ENCODE peak calls at places on chromosomes 5 and 9, in eight cellular contexts. A is spleen, F is pancreas, S is cardiac muscle cell, H is psoas muscle, G is prostate gland, X is transverse colon, M is coronary artery. E is an unnamed sample.

GRCh38 chr5:82396871-82397514 is 118.8 kb upstream of the RPS23 start:
- DNase-seq in G (peak; percentile 16), M (peak; percentile 95), H (peak; percentile 77), A (no peak), F (peak; percentile 39), X (peak; percentile 47), S (peak; percentile 39), E (peak; percentile 52)

GRCh38 chr5:87899109-87900100 is 369.2 kb downstream of the TMEM161B start:
- DNase-seq in F (no peak), A (no peak), S (no peak), X (no peak), H (peak; percentile 19), M (no peak), G (no peak), E (peak; percentile 48)

GRCh38 chr9:104882574-104882973 is 45.4 kb downstream of the ABCA1 start:
- DNase-seq in F (no peak), G (no peak), S (no peak), X (no peak), H (no peak), A (no peak), M (no peak), E (no peak)

GRCh38 chr9:1294641-1295040 is 244.5 kb downstream of the DMRT2 start:
- DNase-seq in H (no peak), G (no peak), X (no peak), M (no peak), S (no peak), F (no peak), A (no peak), E (no peak)

GRCh38 chr5:154220625-154221024 is 30.1 kb downstream of the GALNT10 start:
- DNase-seq in F (no peak), G (no peak), A (no peak), H (no peak), S (no peak), X (no peak), M (peak; percentile 68), E (no peak)

GRCh38 chr9:31355965-31356364 is 1028.5 kb upstream of the ACO1 start:
- DNase-seq in M (no peak), S (no peak), H (no peak), X (no peak), A (no peak), F (no peak), G (no peak), E (no peak)

GRCh38 chr5:177446184-177447065 is at the start of gene PRR7:
- DNase-seq in M (no peak), F (peak; percentile 62), A (peak; percentile 94), X (peak; percentile 67), G (peak; percentile 51), H (peak; percentile 63), S (peak; percentile 78), E (peak; percentile 85)

GRCh38 chr5:68953151-68953884 is 140.5 kb upstream of the SLC30A5 start:
- DNase-seq in H (no peak), A (no peak), F (no peak), G (no peak), M (no peak), X (no peak), S (no peak), E (no peak)

GRCh38 chr5:115321309-115321708 is 24.9 kb upstream of the CCDC112 start:
- DNase-seq in F (no peak), H (no peak), S (no peak), G (no peak), A (no peak), X (no peak), M (no peak), E (no peak)

GRCh38 chr5:77900691-77901090 is 124.6 kb upstream of the TBCA start:
- DNase-seq in X (no peak), G (no peak), H (no peak), S (no peak), A (no peak), M (no peak), F (no peak), E (peak; percentile 74)

GRCh38 chr5:112917453-112918005 is 4.5 kb downstream of the REEP5 start:
- DNase-seq in S (peak; percentile 13), M (no peak), G (no peak), X (no peak), A (no peak), H (no peak), F (no peak), E (no peak)

GRCh38 chr5:139803978-139804377 is 8.4 kb downstream of the PSD2 start:
- DNase-seq in H (no peak), X (no peak), F (no peak), A (no peak), G (no peak), S (no peak), M (no peak), E (no peak)

GRCh38 chr9:1048853-1049252 is 1.3 kb upstream of the DMRT2 start:
- DNase-seq in S (no peak), X (no peak), A (no peak), G (no peak), M (no peak), H (no peak), F (no peak), E (no peak)

GRCh38 chr9:98430535-98430934 is 175.1 kb upstream of the TBC1D2 start:
- DNase-seq in F (no peak), X (peak; percentile 11), A (no peak), G (no peak), H (no peak), M (no peak), S (peak; percentile 4), E (peak; percentile 29)

GRCh38 chr9:72041775-72042194 is 18.6 kb downstream of the C9orf57 start:
- DNase-seq in F (peak; percentile 14), H (peak; percentile 23), M (no peak), S (peak; percentile 12), A (no peak), G (peak; percentile 51), X (no peak), E (no peak)

GRCh38 chr9:92206490-92206889 is 87.0 kb downstream of the IARS1 start:
- DNase-seq in G (no peak), S (no peak), M (no peak), H (no peak), X (no peak), A (no peak), F (no peak), E (no peak)

GRCh38 chr9:75238311-75238976 is 150.1 kb downstream of the OSTF1 start:
- DNase-seq in S (peak; percentile 77), G (peak; percentile 78), A (no peak), H (no peak), F (peak; percentile 69), M (no peak), X (peak; percentile 48), E (no peak)

GRCh38 chr9:90642570-90643539 is at the start of gene DIRAS2:
- DNase-seq in X (peak; percentile 54), A (peak; percentile 80), G (peak; percentile 50), S (peak; percentile 86), F (peak; percentile 79), H (peak; percentile 24), M (no peak), E (peak; percentile 83)
- TF ChIP-seq CTCF in X (peak; percentile 40), A (no peak), G (peak; percentile 13), S (peak; percentile 42), F (peak; percentile 20), H (peak; percentile 31), M (no peak), E (peak; percentile 49)

GRCh38 chr5:137564475-137564961 is 65.4 kb upstream of the SPOCK1 start:
- DNase-seq in G (no peak), S (no peak), X (no peak), F (no peak), H (no peak), A (no peak), M (no peak), E (no peak)

GRCh38 chr5:137566118-137566541 is 67.0 kb upstream of the SPOCK1 start:
- DNase-seq in A (no peak), S (no peak), M (no peak), X (no peak), G (no peak), F (no peak), H (no peak), E (no peak)

GRCh38 chr5:137567226-137567625 is 68.1 kb upstream of the SPOCK1 start:
- DNase-seq in H (no peak), S (no peak), A (no peak), M (no peak), G (no peak), X (no peak), F (no peak), E (no peak)

GRCh38 chr5:137565450-137565849 is 66.3 kb upstream of the SPOCK1 start:
- DNase-seq in F (no peak), M (no peak), A (no peak), S (no peak), G (no peak), H (no peak), X (no peak), E (no peak)

DNA sequence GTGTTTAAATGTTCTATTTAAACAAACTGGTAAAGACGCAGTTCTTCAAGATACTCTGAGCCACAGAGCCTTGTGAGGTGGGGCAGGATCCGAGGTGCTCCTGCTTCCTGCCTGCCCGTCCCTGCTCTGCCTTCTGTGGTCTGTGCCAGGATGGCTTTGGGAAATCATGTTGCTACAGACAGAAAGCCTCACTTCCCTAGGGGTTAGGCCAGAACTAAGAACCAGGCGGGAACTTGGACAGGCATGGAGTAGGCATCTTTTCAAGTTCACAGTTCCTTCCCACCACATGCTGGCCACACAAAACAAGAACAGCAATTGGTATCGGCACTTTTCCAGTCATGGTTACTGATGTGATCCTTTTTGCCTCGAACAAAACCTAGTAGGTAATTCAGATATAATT is 67.7 kb upstream of the SPOCK1 start:
- DNase-seq in A (no peak), M (no peak), X (no peak), F (no peak), H (no peak), S (no peak), G (no peak), E (no peak)
- H3K4me3 ChIP-seq in A (no peak overlapping the region), M (no peak overlapping the region), X (no peak overlapping the region), F (no peak overlapping the region), H (no peak overlapping the region), S (no peak overlapping the region), G (no peak overlapping the region), E (no peak overlapping the region)

DNA sequence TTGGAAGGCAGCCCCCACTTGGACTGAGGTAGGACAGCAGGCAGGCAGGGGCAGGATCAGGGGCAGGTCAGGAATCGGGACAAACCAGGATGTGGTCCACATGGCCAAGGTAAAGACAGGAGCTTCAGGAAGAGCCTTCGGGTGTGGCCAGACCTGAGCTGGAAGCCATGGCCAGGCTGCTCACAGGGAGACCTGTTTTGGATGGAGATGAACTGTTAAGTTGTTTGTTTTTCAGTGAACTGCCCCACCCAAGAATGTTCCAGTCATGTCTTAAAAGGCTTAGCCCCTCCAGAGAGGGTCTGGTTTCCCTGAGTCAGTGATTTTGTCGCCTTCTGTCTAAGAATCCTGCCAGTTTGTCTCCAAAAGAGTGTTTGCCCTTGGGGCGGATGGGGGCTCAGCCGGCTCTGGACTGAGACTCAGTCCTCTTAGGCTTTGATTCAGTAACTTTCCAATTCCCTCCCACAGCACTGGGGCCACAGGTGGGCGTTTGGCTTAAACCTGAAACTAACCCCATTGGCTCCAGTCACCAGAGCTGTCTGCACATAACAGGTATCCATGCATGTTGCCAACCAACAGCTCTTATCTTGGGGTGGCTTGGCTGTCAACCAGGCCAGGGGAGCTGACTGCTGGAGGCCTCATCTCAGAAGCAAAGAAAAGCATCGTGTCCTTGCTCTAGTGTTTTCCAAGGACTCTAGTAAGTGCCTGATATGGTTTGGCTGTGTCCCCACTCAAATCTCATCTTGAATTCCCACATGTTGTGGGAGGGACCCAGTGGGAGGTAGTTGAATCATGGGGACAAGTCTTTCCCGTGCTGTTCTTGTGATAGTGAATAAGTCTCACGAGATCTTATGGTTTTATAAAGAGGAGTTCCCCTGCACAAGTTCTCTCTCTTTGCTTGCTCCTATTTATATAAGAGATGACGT is 11.3 kb upstream of the ANKH start:
- DNase-seq in X (no peak), F (no peak), M (no peak), A (no peak), S (no peak), G (peak; percentile 51), H (no peak), E (no peak)
- H3K27ac ChIP-seq in X (no peak overlapping the region), F (no peak overlapping the region), M (no peak overlapping the region), A (no peak overlapping the region), S (no peak overlapping the region), G (no peak overlapping the region), H (no peak overlapping the region), E (no peak overlapping the region)

GRCh38 chr5:180636403-180637075 is 12.9 kb downstream of the FLT4 start:
- DNase-seq in X (no peak), G (no peak), M (no peak), A (peak; percentile 54), H (peak; percentile 14), F (no peak), S (no peak), E (no peak)
- TF ChIP-seq CTCF in X (no peak), G (no peak), M (no peak), A (no peak), H (no peak), F (no peak), S (no peak), E (no peak)